ENCODE peak calls at places on chromosomes 6 and 20, in nine cellular contexts. X is endodermal cell, L is transverse colon, K is psoas muscle, C is LNCaP clone FGC, B is IMR-90, S is Caco-2, E is lung, A is astrocyte of the spinal cord. P is an unnamed sample.

GRCh38 chr6:131669891-131670290 is 31.3 kb downstream of the OR2A4 start:
- DNase-seq in E (no peak), C (peak; percentile 10), B (no peak), L (no peak), K (no peak), A (no peak), S (no peak), X (no peak), P (peak; percentile 51)

GRCh38 chr6:54291738-54292137 is 16.5 kb upstream of the TINAG start:
- DNase-seq in S (no peak), B (peak; percentile 66), C (no peak), L (no peak), A (peak; percentile 74), E (no peak), X (no peak), K (no peak), P (peak; percentile 39)

GRCh38 chr6:12363651-12364381 is 73.7 kb downstream of the EDN1 start:
- DNase-seq in E (peak; percentile 34), L (peak; percentile 69), X (no peak), K (no peak), A (no peak), S (peak; percentile 90), B (no peak), C (no peak), P (no peak)

GRCh38 chr6:156998824-156999330 is 221.7 kb downstream of the ARID1B start:
- DNase-seq in C (no peak), K (no peak), E (no peak), A (no peak), B (no peak), L (no peak), S (no peak), X (peak; percentile 52), P (no peak)

GRCh38 chr20:542777-543368 is 717 bp downstream of the CSNK2A1 start:
- DNase-seq in E (no peak), B (no peak), L (peak; percentile 44), K (peak; percentile 52), S (peak; percentile 50), C (no peak), A (no peak), X (peak; percentile 62), P (no peak)

GRCh38 chr6:169990095-169991030 is 238.9 kb downstream of the ERMARD start:
- DNase-seq in K (no peak), E (no peak), B (no peak), X (no peak), S (no peak), L (peak; percentile 50), A (no peak), C (no peak), P (no peak)

GRCh38 chr6:43921548-43922422 is 151.8 kb downstream of the VEGFA start:
- DNase-seq in K (no peak), E (no peak), A (no peak), B (no peak), L (no peak), X (no peak), S (no peak), C (no peak), P (no peak)

GRCh38 chr6:73985891-73986290 is 289.9 kb downstream of the CD109 start:
- DNase-seq in K (no peak), B (no peak), S (no peak), E (no peak), A (no peak), X (peak; percentile 58), L (no peak), C (no peak), P (peak; percentile 11)

GRCh38 chr6:53284901-53285300 is 63.8 kb downstream of the ELOVL5 start:
- DNase-seq in B (no peak), C (no peak), S (no peak), K (no peak), A (no peak), E (no peak), L (no peak), X (no peak), P (no peak)

GRCh38 chr6:148379481-148379880 is 36.8 kb downstream of the SASH1 start:
- DNase-seq in K (no peak), E (no peak), A (no peak), S (no peak), C (no peak), L (no peak), X (no peak), B (no peak), P (no peak)

GRCh38 chr6:148383658-148384417 is 41.2 kb downstream of the SASH1 start:
- DNase-seq in K (no peak), S (no peak), A (no peak), E (no peak), L (no peak), C (no peak), B (no peak), X (no peak), P (no peak)

GRCh38 chr6:148385379-148385778 is 42.7 kb downstream of the SASH1 start:
- DNase-seq in K (no peak), B (no peak), E (no peak), S (no peak), C (no peak), X (peak; percentile 71), A (no peak), L (no peak), P (no peak)

GRCh38 chr6:148382856-148383255 is 40.2 kb downstream of the SASH1 start:
- DNase-seq in S (no peak), X (no peak), K (no peak), L (no peak), C (no peak), E (no peak), A (no peak), B (peak; percentile 20), P (peak; percentile 49)

DNA sequence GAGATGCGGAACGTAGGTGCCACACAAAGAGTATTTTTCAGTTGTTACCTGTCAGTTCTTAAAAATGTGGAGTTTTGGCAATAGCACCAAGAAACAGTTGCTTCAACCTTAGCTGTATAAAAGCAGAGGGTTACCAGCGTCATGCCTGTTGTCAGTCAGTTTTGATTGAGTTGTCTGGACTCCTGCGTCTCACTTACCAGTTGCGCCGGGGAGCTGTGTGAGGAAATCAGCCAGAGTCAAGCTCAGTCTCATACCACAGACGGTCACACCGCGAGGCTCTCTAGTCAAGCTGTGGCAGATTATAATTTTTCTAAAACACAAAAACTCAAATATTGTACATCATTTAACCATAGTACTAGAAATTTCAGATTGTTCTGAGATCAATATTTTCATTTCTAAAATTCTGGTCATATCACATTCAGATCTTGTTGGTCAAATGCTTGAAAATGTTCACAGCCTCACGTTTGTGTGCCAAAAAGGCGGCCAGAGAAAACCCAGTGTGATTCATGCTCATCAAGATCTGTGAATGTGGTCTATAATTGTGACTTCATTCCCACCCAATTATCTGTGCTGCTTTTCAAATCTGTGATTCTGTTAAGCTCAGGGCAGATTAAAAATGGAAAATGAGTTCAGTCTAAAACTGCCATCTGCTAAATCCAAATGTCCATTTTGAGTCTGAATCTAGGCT is 37.5 kb downstream of the SASH1 start:
- DNase-seq in E (no peak), A (peak; percentile 44), X (no peak), K (peak; percentile 60), S (no peak), B (no peak), L (no peak), C (no peak), P (no peak)
- H3K4me3 ChIP-seq in E (no peak overlapping the region), A (no peak overlapping the region), X (no peak overlapping the region), K (no peak overlapping the region), S (no peak overlapping the region), B (no peak overlapping the region), L (no peak overlapping the region), C (no peak overlapping the region), P (no peak overlapping the region)

DNA sequence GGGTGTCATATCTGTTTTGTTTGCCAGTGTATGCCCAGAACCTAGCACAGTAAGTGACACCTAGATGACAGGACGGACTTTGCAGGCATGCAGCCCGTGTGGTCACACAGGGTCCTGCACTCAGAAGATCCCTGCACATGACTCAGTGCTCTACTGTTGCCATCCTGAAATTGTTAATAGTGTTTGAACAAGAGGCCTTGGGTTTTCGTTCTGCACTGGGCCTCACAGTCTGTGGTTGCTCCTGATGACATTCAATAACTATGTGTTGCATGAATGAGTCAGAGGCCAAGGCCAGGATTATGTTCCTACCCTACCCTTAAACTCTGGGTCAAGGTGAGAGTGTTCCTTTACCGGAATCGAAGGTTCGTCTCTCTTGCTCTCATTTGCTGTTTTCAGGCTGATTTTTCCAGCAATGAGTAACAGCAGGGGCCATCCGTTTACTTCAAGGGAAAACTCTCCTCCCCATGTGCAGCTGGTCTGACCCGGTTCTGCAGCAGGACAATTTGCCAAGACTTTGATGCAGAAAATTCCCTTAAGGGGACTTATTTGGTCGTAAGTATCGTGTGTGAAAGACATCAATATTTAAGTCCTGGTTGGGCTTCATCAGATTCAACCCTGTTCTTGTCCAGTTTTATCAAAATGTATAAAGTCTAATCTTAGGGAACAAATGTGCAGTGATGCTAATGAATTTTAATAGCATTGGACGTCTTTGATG is 13.0 kb upstream of the PFDN4 start:
- DNase-seq in L (no peak), E (no peak), C (no peak), X (no peak), A (no peak), K (no peak), S (no peak), B (peak; percentile 3), P (no peak)
- TF ChIP-seq CTCF in L (no peak), E (no peak), C (no peak), X (peak; percentile 70), A (peak; percentile 12), K (no peak), S (peak; percentile 60), B (no peak), P (no peak)

DNA sequence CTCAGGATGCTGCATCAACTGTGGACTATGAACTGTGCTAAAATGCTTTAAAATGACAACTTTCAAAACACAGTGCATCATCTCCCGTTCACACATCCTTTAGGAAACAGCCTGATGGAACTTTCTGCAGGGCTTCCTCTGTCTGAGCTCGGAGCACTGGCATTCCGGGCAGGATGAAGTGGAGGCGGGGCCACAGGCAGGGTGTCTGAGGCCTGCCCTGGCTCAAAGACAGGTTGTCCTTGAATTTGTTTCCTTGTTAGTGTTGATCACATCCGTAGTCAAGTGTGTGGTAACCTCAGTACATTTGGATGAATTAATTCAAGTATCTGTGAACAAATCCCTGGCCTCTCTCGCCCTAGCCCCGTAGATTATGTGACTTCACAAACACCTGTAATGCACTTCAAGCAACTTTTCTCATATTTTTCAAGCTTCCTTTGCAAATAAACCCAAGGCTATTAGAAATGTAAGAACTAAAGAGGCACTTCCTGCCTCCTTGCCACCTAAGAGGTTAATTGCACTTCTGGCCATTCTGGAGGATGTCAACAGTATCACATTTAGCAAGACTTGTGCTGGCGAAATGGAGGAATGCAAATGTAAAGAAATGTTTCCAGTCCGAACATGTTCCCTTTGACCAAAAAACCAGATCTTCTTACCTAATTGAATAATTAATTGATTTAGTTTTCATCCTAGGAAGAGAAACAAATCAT is 3.1 kb downstream of the CD93 start:
- DNase-seq in S (no peak), E (peak; percentile 84), A (no peak), B (no peak), K (no peak), X (peak; percentile 72), C (no peak), L (no peak), P (peak; percentile 34)
- H3K4me3 ChIP-seq in S (no peak overlapping the region), E (no peak overlapping the region), A (no peak overlapping the region), B (no peak overlapping the region), K (peak overlapping the region; percentile 67), X (no peak overlapping the region), C (no peak overlapping the region), L (peak overlapping the region; percentile 6), P (no peak overlapping the region)

DNA sequence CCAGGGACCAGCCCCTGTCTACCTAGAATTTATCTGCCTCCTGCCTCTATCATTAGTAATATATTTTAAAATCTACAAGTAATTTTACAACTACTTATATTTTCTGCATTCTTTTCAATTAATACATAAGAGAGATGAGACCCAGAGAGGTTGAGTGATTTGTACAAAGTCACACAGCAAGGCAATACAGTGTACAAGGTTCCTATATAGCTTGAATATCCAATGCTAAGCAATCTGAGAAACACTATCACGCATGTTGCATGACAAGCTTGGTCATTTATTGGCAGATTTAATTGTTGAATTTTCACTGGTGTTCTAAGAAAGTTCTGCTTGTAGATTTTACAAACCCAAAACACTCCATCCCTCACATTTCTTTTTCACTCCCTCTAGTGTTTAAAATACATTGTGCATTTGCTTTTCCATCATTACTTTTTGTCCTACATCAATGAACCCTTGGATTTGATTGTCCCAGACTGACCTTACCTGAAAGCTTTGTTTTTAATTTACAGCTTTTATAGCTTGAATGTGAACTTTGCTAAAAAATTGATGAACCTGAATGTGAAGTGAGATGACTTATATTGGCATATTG is 520.9 kb upstream of the CITED2 start:
- DNase-seq in K (no peak), S (no peak), B (no peak), A (no peak), X (no peak), C (no peak), E (no peak), L (no peak), P (peak; percentile 24)
- TF ChIP-seq CTCF in K (no peak), S (peak; percentile 7), B (no peak), A (peak; percentile 5), X (peak; percentile 46), C (no peak), E (no peak), L (no peak), P (peak; percentile 19)